ENCODE peak calls at places on chromosomes 11 and 22, in ten cellular contexts. I is anterior cingulate cortex, H is iPS-NIHi11, D is HEK293T, F is sigmoid colon, P is cardiac fibroblast, J is OCI-LY7, W is ELR, E is T-cell, L is NCI-H345. K is an unnamed sample.

GRCh38 chr11:62233730-62234129 is 8.3 kb upstream of the SCGB1D2 start:
- DNase-seq in I (no peak), H (no peak), D (no peak), F (no peak), P (no peak), J (no peak), W (peak), E (no peak), L (peak), K (no peak)

GRCh38 chr11:128407962-128408361 is 179.4 kb downstream of the ETS1 start:
- DNase-seq in I (no peak), H (no peak), D (no peak), F (no peak), P (peak), J (no peak), W (peak), E (no peak), L (no peak), K (no peak)

GRCh38 chr22:48919187-48919590 is 908.5 kb downstream of the BRD1 start:
- DNase-seq in I (no peak), H (no peak), D (no peak), F (peak), P (no peak), J (no peak), W (no peak), E (no peak), L (peak), K (no peak)

GRCh38 chr11:113444469-113445122 is 30.6 kb downstream of the DRD2 start:
- DNase-seq in I (no peak), H (no peak), D (no peak), F (no peak), P (peak), J (no peak), W (no peak), E (no peak), L (no peak), K (no peak)

GRCh38 chr11:72446929-72447753 is 12.8 kb upstream of the CLPB start:
- DNase-seq in I (no peak), H (peak), D (peak), F (no peak), P (peak), J (peak), W (peak), E (peak), L (peak), K (peak)

GRCh38 chr11:14969922-14970323 is 2.2 kb downstream of the CALCA start:
- DNase-seq in I (no peak), H (peak), D (peak), F (no peak), P (no peak), J (peak), W (peak), E (peak), L (peak), K (peak)

GRCh38 chr11:44617671-44618461 is 52.4 kb downstream of the CD82 start:
- DNase-seq in I (no peak), H (no peak), D (no peak), F (peak), P (no peak), J (no peak), W (no peak), E (no peak), L (no peak), K (no peak)

GRCh38 chr22:40258463-40259046 is 80.8 kb downstream of the TNRC6B start:
- DNase-seq in I (no peak), H (no peak), D (no peak), F (no peak), P (no peak), J (no peak), W (peak), E (no peak), L (no peak), K (no peak)

GRCh38 chr11:2296913-2297622 is 4.7 kb downstream of the C11orf21 start:
- DNase-seq in I (no peak), H (no peak), D (no peak), F (peak), P (no peak), J (no peak), W (no peak), E (no peak), L (no peak), K (no peak)

GRCh38 chr11:41795004-41795403 is 335.6 kb upstream of the LRRC4C start:
- DNase-seq in I (no peak), H (no peak), D (no peak), F (no peak), P (no peak), J (no peak), W (no peak), E (no peak), L (no peak), K (no peak)

GRCh38 chr11:101555366-101555765 is 28.4 kb downstream of the TRPC6 start:
- DNase-seq in I (no peak), H (no peak), D (no peak), F (no peak), P (no peak), J (no peak), W (peak), E (no peak), L (no peak), K (no peak)

GRCh38 chr11:77211040-77211451 is 83.0 kb downstream of the MYO7A start:
- DNase-seq in I (no peak), H (no peak), D (no peak), F (no peak), P (no peak), J (no peak), W (no peak), E (no peak), L (no peak), K (no peak)

GRCh38 chr11:134751825-134752224 is 339.8 kb upstream of the B3GAT1 start:
- DNase-seq in I (no peak), H (no peak), D (no peak), F (no peak), P (no peak), J (no peak), W (no peak), E (no peak), L (no peak), K (no peak)

K was measured in T-helper 1 cell.